ENCODE peak calls at places on chromosomes 4 and X, in four cellular contexts. E is H1, A is HepG2, F is K562. W is an unnamed sample.

GRCh38 chr4:41369680-41370079 is 113.0 kb downstream of the UCHL1 start:
- DNase-seq in A (no peak), E (no peak), F (no peak), W (peak; percentile 73)

GRCh38 chr4:10599574-10599973 is 85.0 kb downstream of the CLNK start:
- DNase-seq in F (no peak), A (no peak), E (no peak), W (no peak)

GRCh38 chrX:30906726-30907125 is 17.7 kb upstream of the TAB3 start:
- DNase-seq in F (no peak), E (no peak), A (no peak), W (no peak)

GRCh38 chrX:10989386-10989785 is 121.7 kb upstream of the HCCS start:
- DNase-seq in F (no peak), A (no peak), E (no peak), W (no peak)

GRCh38 chrX:69618803-69619202 is 2.9 kb downstream of the EDA start:
- DNase-seq in A (peak; percentile 19), F (no peak), E (no peak), W (peak; percentile 4)

GRCh38 chr4:12729384-12729783 is 754.8 kb downstream of the RAB28 start:
- DNase-seq in A (peak; percentile 11), E (no peak), F (peak; percentile 19), W (peak; percentile 25)

GRCh38 chr4:154490261-154490588 is 1.4 kb downstream of the DCHS2 start:
- DNase-seq in F (no peak), E (no peak), A (no peak), W (no peak)

GRCh38 chrX:26581086-26581485 is 365.1 kb downstream of the MAGEB5 start:
- DNase-seq in A (no peak), F (no peak), E (no peak), W (no peak)

GRCh38 chr4:100431416-100431815 is 86.4 kb downstream of the EMCN start:
- DNase-seq in F (no peak), A (no peak), E (no peak), W (peak; percentile 5)

GRCh38 chr4:1080961-1081688 is 32.2 kb downstream of the RNF212 start:
- DNase-seq in A (no peak), F (peak; percentile 35), E (no peak), W (no peak)

GRCh38 chr4:7530932-7531639 is 96.4 kb upstream of the PSAPL1 start:
- DNase-seq in E (no peak), A (peak; percentile 53), F (no peak), W (no peak)
- TF ChIP-seq POLR2A in E (no peak), A (no peak), F (no peak), W (no peak)

DNA sequence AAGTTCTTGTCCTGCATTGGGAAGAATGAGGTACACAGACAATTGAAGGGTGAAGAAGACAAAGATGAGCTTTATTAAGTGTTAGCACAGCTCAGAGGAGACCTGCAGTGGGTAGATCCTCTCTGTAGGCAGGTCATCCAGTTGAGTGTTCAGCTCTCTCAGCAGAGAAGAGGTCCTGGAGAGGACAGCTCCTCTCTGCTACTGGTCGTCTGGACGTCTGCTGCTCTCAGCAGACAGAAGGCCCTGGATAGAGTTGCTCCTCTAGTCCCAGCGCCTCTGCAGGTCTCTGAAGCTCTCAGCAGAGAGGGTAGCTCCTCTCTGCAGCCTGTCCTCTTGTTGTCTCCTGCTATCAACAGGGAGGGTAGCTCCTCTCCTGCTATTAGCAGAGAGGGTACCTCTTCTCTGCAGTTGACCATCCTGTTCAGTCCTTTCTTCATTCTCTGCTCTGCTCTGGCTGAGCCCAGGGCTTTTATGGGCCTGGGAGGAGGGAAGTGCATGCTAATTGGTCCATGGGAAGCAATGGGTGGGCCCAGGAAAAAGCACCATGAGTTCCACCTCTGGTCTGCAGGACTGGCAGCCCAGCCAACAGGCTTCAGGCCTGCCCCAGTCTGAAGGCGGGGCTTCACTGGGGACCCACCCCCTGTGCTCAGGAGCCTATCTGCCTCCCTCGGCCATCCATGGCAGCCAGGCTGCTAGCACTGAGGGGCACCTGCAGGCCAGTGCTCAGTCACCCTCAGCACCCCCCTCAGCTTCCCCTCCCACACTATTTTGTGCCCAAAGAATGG is 54.1 kb upstream of the IBSP start:
- DNase-seq in E (no peak), A (no peak), F (no peak), W (no peak)
- TF ChIP-seq JUN in E (no peak), A (no peak), F (no peak), W (no peak)

GRCh38 chr4:3875466-3875865 is 109.3 kb downstream of the ADRA2C start:
- DNase-seq in F (no peak), A (no peak), E (no peak), W (no peak)

GRCh38 chr4:3878678-3879077 is 112.5 kb downstream of the ADRA2C start:
- DNase-seq in F (no peak), E (no peak), A (no peak), W (no peak)

GRCh38 chr4:3874525-3875110 is 108.4 kb downstream of the ADRA2C start:
- DNase-seq in F (no peak), A (no peak), E (no peak), W (no peak)

GRCh38 chr4:3877868-3878267 is 111.7 kb downstream of the ADRA2C start:
- DNase-seq in A (no peak), E (no peak), F (no peak), W (no peak)

DNA sequence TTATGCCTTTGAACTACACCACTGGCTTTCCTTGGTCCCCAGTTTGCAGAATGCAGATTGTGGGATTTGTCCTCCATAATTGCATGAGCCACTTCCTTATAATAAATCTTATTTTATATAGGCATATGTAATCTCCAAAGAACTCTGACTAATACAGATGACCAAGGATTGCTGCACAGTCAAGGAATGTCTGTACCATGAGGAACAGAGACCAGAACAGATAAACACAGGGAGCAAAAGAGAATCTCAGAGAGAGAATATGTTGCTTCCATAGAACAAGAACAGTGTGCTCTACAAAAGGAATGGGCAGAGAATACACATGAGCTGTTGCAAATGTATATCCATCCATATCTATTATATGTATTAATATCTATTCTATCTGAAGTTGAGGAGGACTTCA is 111.1 kb downstream of the ADRA2C start:
- DNase-seq in A (no peak), F (no peak), E (no peak), W (no peak)
- TF ChIP-seq EZH2 in A (no peak), F (no peak), E (no peak), W (no peak)

GRCh38 chrX:116114999-116115398 is 55.5 kb upstream of the AGTR2 start:
- DNase-seq in F (no peak), A (no peak), E (no peak), W (no peak)

GRCh38 chrX:116111934-116112595 is 58.5 kb upstream of the AGTR2 start:
- DNase-seq in F (no peak), E (no peak), A (no peak), W (no peak)

DNA sequence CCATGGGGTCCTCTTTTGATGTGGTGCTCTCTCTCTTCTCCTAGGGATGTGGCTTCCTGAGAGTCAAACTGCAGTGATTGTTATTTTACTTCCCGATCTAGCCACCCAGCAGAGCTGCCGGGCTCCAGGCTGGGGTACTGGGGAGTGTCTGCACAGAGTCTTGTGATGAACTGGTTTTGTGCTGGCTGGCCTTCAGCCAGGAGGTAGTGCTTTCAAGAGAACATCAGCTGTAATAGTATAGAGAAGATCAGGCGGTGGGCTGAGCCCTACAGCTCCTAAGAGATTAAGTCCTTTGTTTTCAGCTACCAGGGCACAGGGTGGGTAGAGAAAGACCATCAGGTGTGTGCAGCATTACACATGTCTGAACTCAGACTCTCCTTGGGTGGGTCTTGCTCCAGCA is 59.0 kb upstream of the AGTR2 start:
- DNase-seq in F (no peak), E (no peak), A (no peak), W (no peak)
- TF ChIP-seq POLR2A in F (no peak), E (no peak), A (no peak), W (no peak)

GRCh38 chrX:44935640-44936039 is 62.7 kb downstream of the KDM6A start:
- DNase-seq in E (no peak), A (no peak), F (no peak), W (no peak)
- TF ChIP-seq JUN in E (no peak), A (no peak), F (no peak), W (no peak)